ENCODE peak calls at places on chromosomes 4 and X, in five cellular contexts. C, S, P, Z and I are unnamed samples.

GRCh38 chr4:10456270-10457254 is 664 bp downstream of the ZNF518B start:
- DNase-seq in C (peak; percentile 53), S (peak; percentile 80), P (no peak), Z (peak; percentile 80), I (peak; percentile 65)

GRCh38 chr4:108171541-108172230 is 3.0 kb upstream of the LEF1 start:
- DNase-seq in C (peak; percentile 52), S (no peak), P (no peak), Z (no peak), I (no peak)

GRCh38 chrX:107871136-107871535 is 45.5 kb downstream of the MID2 start:
- DNase-seq in C (no peak), S (no peak), P (no peak), Z (no peak), I (no peak)

GRCh38 chr4:87005690-87006461 is 71.1 kb downstream of the AFF1 start:
- DNase-seq in C (peak; percentile 21), S (peak; percentile 54), P (no peak), Z (peak; percentile 15), I (peak; percentile 73)

GRCh38 chr4:17490575-17491059 is 21.3 kb downstream of the QDPR start:
- DNase-seq in C (no peak), S (no peak), P (no peak), Z (no peak), I (no peak)

GRCh38 chrX:38036471-38036870 is 30.1 kb downstream of the SYTL5 start:
- DNase-seq in C (no peak), S (peak; percentile 49), P (no peak), Z (no peak), I (no peak)

GRCh38 chr4:126568652-126569580 is 1063.8 kb upstream of the INTU start:
- DNase-seq in C (no peak), S (no peak), P (no peak), Z (no peak), I (peak; percentile 84)

GRCh38 chr4:11426003-11426402 is 2.7 kb downstream of the HS3ST1 start:
- DNase-seq in C (no peak), S (no peak), P (no peak), Z (no peak), I (no peak)

GRCh38 chrX:18674788-18675735 is 3.2 kb upstream of the RS1 start:
- DNase-seq in C (peak; percentile 74), S (peak; percentile 80), P (peak; percentile 56), Z (peak; percentile 90), I (peak; percentile 88)

GRCh38 chrX:142156567-142156966 is 48.5 kb downstream of the MAGEC2 start:
- DNase-seq in C (no peak), S (no peak), P (no peak), Z (no peak), I (peak; percentile 7)

GRCh38 chr4:140693577-140693976 is 62.6 kb downstream of the TBC1D9 start:
- DNase-seq in C (no peak), S (no peak), P (no peak), Z (no peak), I (no peak)

GRCh38 chr4:47278631-47279030 is 184.9 kb downstream of the COMMD8 start:
- DNase-seq in C (no peak), S (no peak), P (no peak), Z (no peak), I (peak; percentile 32)

GRCh38 chrX:19787305-19787704 is 100.1 kb downstream of the SH3KBP1 start:
- DNase-seq in C (no peak), S (no peak), P (no peak), Z (no peak), I (no peak)

GRCh38 chr4:55868691-55869090 is 15.2 kb downstream of the EXOC1 start:
- DNase-seq in C (no peak), S (peak; percentile 32), P (no peak), Z (no peak), I (no peak)

GRCh38 chrX:103404225-103405008 is 28.1 kb downstream of the BEX3 start:
- DNase-seq in C (peak; percentile 26), S (peak; percentile 86), P (no peak), Z (peak; percentile 67), I (peak; percentile 81)